ENCODE peak calls at places on chromosomes 4 and X, in ten cellular contexts. O, G, X, R, H, F, C, L, M and P are unnamed samples.

GRCh38 chrX:373641-374471 is 12.9 kb downstream of the PPP2R3B start:
- DNase-seq in O (no peak), G (peak), X (no peak), R (no peak), H (no peak), F (peak), C (peak), L (no peak), M (peak), P (no peak)

GRCh38 chr4:72809208-72809607 is 240.2 kb upstream of the ADAMTS3 start:
- DNase-seq in O (no peak), G (no peak), X (no peak), R (no peak), H (no peak), F (no peak), C (no peak), L (no peak), M (no peak), P (no peak)

GRCh38 chrX:18864390-18864920 is 119.5 kb downstream of the PHKA2 start:
- DNase-seq in O (no peak), G (no peak), X (no peak), R (no peak), H (no peak), F (no peak), C (no peak), L (no peak), M (no peak), P (no peak)

GRCh38 chrX:69988955-69989394 is 60.8 kb downstream of the AWAT2 start:
- DNase-seq in O (no peak), G (no peak), X (no peak), R (no peak), H (no peak), F (no peak), C (peak), L (peak), M (no peak), P (no peak)

GRCh38 chr4:54320826-54321320 is 91.8 kb downstream of the PDGFRA start:
- DNase-seq in O (no peak), G (no peak), X (no peak), R (no peak), H (no peak), F (no peak), C (peak), L (no peak), M (no peak), P (no peak)

GRCh38 chr4:103443324-103443723 is 245.2 kb upstream of the CENPE start:
- DNase-seq in O (no peak), G (no peak), X (no peak), R (no peak), H (no peak), F (no peak), C (peak), L (no peak), M (peak), P (peak)

GRCh38 chr4:8818063-8818881 is 53.4 kb downstream of the HMX1 start:
- DNase-seq in O (peak), G (peak), X (no peak), R (no peak), H (no peak), F (no peak), C (no peak), L (no peak), M (no peak), P (no peak)

GRCh38 chr4:2041234-2042130 is 17.6 kb upstream of the NAT8L start:
- DNase-seq in O (peak), G (peak), X (peak), R (peak), H (peak), F (peak), C (peak), L (peak), M (peak), P (peak)

GRCh38 chrX:73668779-73669178 is 105.8 kb downstream of the CHIC1 start:
- DNase-seq in O (no peak), G (no peak), X (no peak), R (no peak), H (no peak), F (no peak), C (no peak), L (no peak), M (no peak), P (no peak)

GRCh38 chrX:153804621-153805020 is 10.2 kb downstream of the SSR4 start:
- DNase-seq in O (no peak), G (no peak), X (no peak), R (no peak), H (no peak), F (no peak), C (no peak), L (no peak), M (no peak), P (no peak)

GRCh38 chrX:74521961-74522833 is 92.2 kb downstream of the RLIM start:
- DNase-seq in O (no peak), G (no peak), X (no peak), R (no peak), H (no peak), F (peak), C (no peak), L (no peak), M (no peak), P (no peak)

GRCh38 chr4:113645771-113646455 is 115.6 kb downstream of the CAMK2D start:
- DNase-seq in O (no peak), G (peak), X (no peak), R (no peak), H (no peak), F (peak), C (peak), L (no peak), M (peak), P (peak)

GRCh38 chrX:34140816-34141215 is 8.7 kb upstream of the FAM47A start:
- DNase-seq in O (no peak), G (no peak), X (no peak), R (no peak), H (no peak), F (no peak), C (no peak), L (no peak), M (no peak), P (no peak)

GRCh38 chr4:3655485-3656429 is 110.4 kb upstream of the ADRA2C start:
- DNase-seq in O (no peak), G (no peak), X (no peak), R (no peak), H (no peak), F (no peak), C (no peak), L (no peak), M (no peak), P (no peak)

GRCh38 chr4:4782969-4783368 is 76.5 kb upstream of the MSX1 start:
- DNase-seq in O (no peak), G (no peak), X (no peak), R (no peak), H (no peak), F (peak), C (no peak), L (no peak), M (no peak), P (no peak)

GRCh38 chr4:146646601-146647000 is 7.9 kb downstream of the POU4F2 start:
- DNase-seq in O (no peak), G (no peak), X (no peak), R (no peak), H (no peak), F (no peak), C (no peak), L (no peak), M (no peak), P (no peak)

GRCh38 chr4:55768291-55768690 is 51.3 kb upstream of the EXOC1L start:
- DNase-seq in O (no peak), G (peak), X (no peak), R (no peak), H (no peak), F (peak), C (peak), L (no peak), M (peak), P (peak)